ENCODE peak calls at places on chromosomes 7 and 10, in ten cellular contexts. T is mammary epithelial cell; F is spleen; A is cardiac muscle cell; E is CD4-positive, alpha-beta T cell; P is mesothelial cell of epicardium; U is WTC11; S is mucosa of descending colon; R is GM10248; M is body of pancreas. O is an unnamed sample.

GRCh38 chr10:121054876-121055275 is 203.7 kb downstream of the WDR11 start:
- DNase-seq in T (no peak), F (no peak), A (no peak), E (no peak), P (no peak), U (no peak), S (no peak), R (no peak), M (no peak), O (no peak)

GRCh38 chr10:69217119-69217754 is 2.9 kb upstream of the HKDC1 start:
- DNase-seq in T (peak), F (no peak), A (peak), E (no peak), P (no peak), U (no peak), S (no peak), R (no peak), M (no peak), O (no peak)

GRCh38 chr10:74150151-74151056 is at the start of gene AP3M1:
- DNase-seq in T (peak), F (peak), A (no peak), E (peak), P (peak), U (peak), S (peak), R (peak), M (peak), O (peak)

GRCh38 chr10:113957013-113957412 is 86.7 kb upstream of the ADRB1 start:
- DNase-seq in T (peak), F (no peak), A (peak), E (no peak), P (no peak), U (no peak), S (no peak), R (no peak), M (no peak), O (no peak)

GRCh38 chr10:102702742-102703141 is 11.5 kb downstream of the ARL3 start:
- DNase-seq in T (no peak), F (no peak), A (no peak), E (no peak), P (no peak), U (no peak), S (no peak), R (no peak), M (no peak), O (no peak)

GRCh38 chr10:71981024-71981867 is 17.1 kb downstream of the CHST3 start:
- DNase-seq in T (peak), F (peak), A (peak), E (no peak), P (no peak), U (no peak), S (no peak), R (peak), M (peak), O (no peak)

GRCh38 chr7:121498816-121499215 is 102.7 kb upstream of the FAM3C start:
- DNase-seq in T (no peak), F (no peak), A (no peak), E (no peak), P (no peak), U (no peak), S (no peak), R (no peak), M (no peak), O (no peak)

GRCh38 chr7:157829491-157829890 is 492.7 kb downstream of the DNAJB6 start:
- DNase-seq in T (no peak), F (peak), A (no peak), E (no peak), P (no peak), U (no peak), S (no peak), R (no peak), M (no peak), O (peak)

GRCh38 chr7:44796034-44796503 is 412 bp upstream of the PPIA start:
- DNase-seq in T (peak), F (no peak), A (peak), E (no peak), P (peak), U (no peak), S (no peak), R (no peak), M (no peak), O (no peak)

GRCh38 chr7:78638364-78638763 is 815.1 kb downstream of the MAGI2 start:
- DNase-seq in T (no peak), F (no peak), A (no peak), E (no peak), P (no peak), U (no peak), S (no peak), R (no peak), M (no peak), O (no peak)

GRCh38 chr7:27110977-27111752 is 8.7 kb upstream of the HOXA2 start:
- DNase-seq in T (peak), F (no peak), A (no peak), E (no peak), P (no peak), U (no peak), S (peak), R (no peak), M (no peak), O (no peak)

GRCh38 chr10:21860718-21861117 is 142.8 kb downstream of the DNAJC1 start:
- DNase-seq in T (peak), F (no peak), A (peak), E (no peak), P (no peak), U (no peak), S (no peak), R (no peak), M (no peak), O (no peak)

GRCh38 chr10:10892290-10892875 is 125.3 kb upstream of the CELF2 start:
- DNase-seq in T (no peak), F (no peak), A (no peak), E (no peak), P (no peak), U (no peak), S (no peak), R (no peak), M (no peak), O (no peak)

GRCh38 chr10:110387983-110388681 is 83.4 kb upstream of the SMNDC1 start:
- DNase-seq in T (no peak), F (no peak), A (no peak), E (no peak), P (no peak), U (no peak), S (no peak), R (peak), M (no peak), O (no peak)

GRCh38 chr7:31935671-31936070 is 134.5 kb downstream of the PDE1C start:
- DNase-seq in T (no peak), F (no peak), A (no peak), E (no peak), P (no peak), U (no peak), S (no peak), R (no peak), M (no peak), O (no peak)

GRCh38 chr10:89129850-89130396 is 77.2 kb downstream of the CH25H start:
- DNase-seq in T (peak), F (no peak), A (peak), E (no peak), P (no peak), U (no peak), S (no peak), R (no peak), M (peak), O (no peak)

GRCh38 chr7:115059312-115059711 is 137.4 kb downstream of the MDFIC start:
- DNase-seq in T (no peak), F (no peak), A (peak), E (no peak), P (no peak), U (no peak), S (no peak), R (no peak), M (no peak), O (no peak)

GRCh38 chr7:33888206-33888605 is 17.1 kb upstream of the BMPER start:
- DNase-seq in T (peak), F (no peak), A (no peak), E (no peak), P (no peak), U (peak), S (no peak), R (no peak), M (no peak), O (no peak)

GRCh38 chr7:2821161-2821841 is 22.8 kb downstream of the GNA12 start:
- DNase-seq in T (peak), F (no peak), A (peak), E (no peak), P (no peak), U (no peak), S (no peak), R (peak), M (peak), O (no peak)

GRCh38 chr7:91946549-91946948 is 5.9 kb downstream of the AKAP9 start:
- DNase-seq in T (no peak), F (no peak), A (no peak), E (no peak), P (no peak), U (no peak), S (no peak), R (no peak), M (no peak), O (no peak)

GRCh38 chr10:75263806-75264205 is 28.0 kb upstream of the COMTD1 start:
- DNase-seq in T (no peak), F (no peak), A (no peak), E (no peak), P (no peak), U (no peak), S (no peak), R (no peak), M (peak), O (no peak)

GRCh38 chr10:26697922-26698608 is 564 bp downstream of the PDSS1 start:
- DNase-seq in T (peak), F (no peak), A (no peak), E (no peak), P (no peak), U (no peak), S (no peak), R (no peak), M (no peak), O (no peak)

GRCh38 chr7:17275749-17276671 is 22.4 kb upstream of the AHR start:
- DNase-seq in T (peak), F (no peak), A (peak), E (no peak), P (no peak), U (no peak), S (no peak), R (no peak), M (no peak), O (no peak)

GRCh38 chr10:86170255-86171153 is 196.1 kb downstream of the GRID1 start:
- DNase-seq in T (no peak), F (peak), A (no peak), E (no peak), P (no peak), U (no peak), S (no peak), R (no peak), M (no peak), O (peak)

GRCh38 chr7:99975782-99976521 is at the start of gene AZGP1:
- DNase-seq in T (peak), F (no peak), A (peak), E (no peak), P (no peak), U (no peak), S (peak), R (no peak), M (peak), O (peak)

GRCh38 chr10:44926771-44927751 is 15.9 kb downstream of the TMEM72 start:
- DNase-seq in T (peak), F (peak), A (peak), E (no peak), P (no peak), U (no peak), S (no peak), R (no peak), M (peak), O (no peak)

GRCh38 chr7:50409856-50410468 is 40.2 kb downstream of the FIGNL1 start:
- DNase-seq in T (no peak), F (peak), A (no peak), E (no peak), P (no peak), U (no peak), S (no peak), R (peak), M (no peak), O (no peak)

GRCh38 chr7:20338285-20338684 is 7.6 kb downstream of the ITGB8 start:
- DNase-seq in T (no peak), F (no peak), A (no peak), E (no peak), P (no peak), U (no peak), S (no peak), R (no peak), M (no peak), O (no peak)

GRCh38 chr10:63758080-63758479 is 236.9 kb downstream of the REEP3 start:
- DNase-seq in T (no peak), F (no peak), A (peak), E (no peak), P (no peak), U (no peak), S (no peak), R (no peak), M (no peak), O (no peak)

GRCh38 chr10:71531485-71532446 is 135.0 kb downstream of the CDH23 start:
- DNase-seq in T (no peak), F (no peak), A (no peak), E (no peak), P (no peak), U (no peak), S (no peak), R (peak), M (no peak), O (no peak)

GRCh38 chr7:134527979-134528371 is 608 bp downstream of the AKR1B10 start:
- DNase-seq in T (peak), F (no peak), A (peak), E (no peak), P (no peak), U (no peak), S (no peak), R (no peak), M (peak), O (no peak)

GRCh38 chr7:30027915-30028748 is at the start of gene PLEKHA8:
- DNase-seq in T (peak), F (peak), A (peak), E (peak), P (peak), U (peak), S (peak), R (peak), M (peak), O (peak)

GRCh38 chr7:30028749-30029635 is 780 bp downstream of the PLEKHA8 start:
- DNase-seq in T (peak), F (no peak), A (peak), E (peak), P (peak), U (peak), S (no peak), R (peak), M (no peak), O (no peak)

GRCh38 chr7:30027065-30027456 is 559 bp upstream of the FKBP14 start:
- DNase-seq in T (peak), F (no peak), A (peak), E (peak), P (no peak), U (no peak), S (no peak), R (peak), M (peak), O (no peak)

GRCh38 chr7:30023524-30023923 is 3.0 kb downstream of the FKBP14 start:
- DNase-seq in T (no peak), F (no peak), A (no peak), E (no peak), P (no peak), U (no peak), S (no peak), R (no peak), M (no peak), O (no peak)

GRCh38 chr7:30026229-30027064 is at the start of gene FKBP14:
- DNase-seq in T (peak), F (peak), A (peak), E (peak), P (peak), U (peak), S (peak), R (peak), M (peak), O (peak)
- TF ChIP-seq CTCF in T (no peak), F (no peak), A (no peak), E (no peak), P (no peak), U (no peak), S (no peak), R (no peak), M (no peak), O (no peak)

DNA sequence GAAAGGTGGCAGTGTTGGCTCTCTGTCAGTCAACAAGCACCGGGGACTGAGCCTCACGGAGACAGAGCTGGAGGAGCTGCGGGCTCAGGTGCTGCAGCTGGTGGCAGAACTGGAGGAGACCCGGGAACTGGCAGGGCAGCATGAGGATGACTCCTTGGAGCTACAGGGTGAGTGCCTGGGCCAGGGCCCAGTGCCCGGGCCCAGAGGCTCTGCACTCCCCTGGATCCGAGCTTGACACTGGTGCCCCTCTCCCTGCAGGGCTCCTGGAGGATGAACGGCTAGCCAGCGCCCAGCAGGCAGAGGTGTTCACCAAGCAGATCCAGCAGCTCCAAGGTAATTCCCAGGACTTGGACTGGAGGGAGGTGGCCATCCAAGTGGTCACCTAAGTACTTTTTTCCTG is 2.7 kb downstream of the CCDC136 start:
- DNase-seq in T (no peak), F (no peak), A (no peak), E (no peak), P (no peak), U (no peak), S (no peak), R (no peak), M (no peak), O (no peak)
- TF ChIP-seq CTCF in T (no peak), F (no peak), A (no peak), E (no peak), P (no peak), U (no peak), S (no peak), R (no peak), M (no peak), O (no peak)

GRCh38 chr10:92573091-92573797 is 649 bp downstream of the IDE start:
- DNase-seq in T (peak), F (peak), A (peak), E (peak), P (peak), U (no peak), S (peak), R (peak), M (peak), O (no peak)

GRCh38 chr10:92572362-92573090 is 1.4 kb downstream of the IDE start:
- DNase-seq in T (peak), F (no peak), A (no peak), E (no peak), P (no peak), U (no peak), S (no peak), R (no peak), M (no peak), O (no peak)

GRCh38 chr10:92573798-92574544 is at the start of gene IDE:
- DNase-seq in T (peak), F (peak), A (peak), E (peak), P (peak), U (peak), S (peak), R (peak), M (peak), O (peak)

GRCh38 chr10:92575961-92576360 is 2.1 kb upstream of the IDE start:
- DNase-seq in T (peak), F (no peak), A (peak), E (no peak), P (no peak), U (no peak), S (no peak), R (no peak), M (no peak), O (no peak)

GRCh38 chr10:92574545-92575377 is 868 bp upstream of the IDE start:
- DNase-seq in T (peak), F (no peak), A (no peak), E (no peak), P (no peak), U (no peak), S (no peak), R (peak), M (no peak), O (no peak)
- TF ChIP-seq CTCF in T (peak), F (no peak), A (no peak), E (peak), P (peak), U (peak), S (no peak), R (peak), M (peak), O (peak)

GRCh38 chr7:66363655-66364054 is 158.5 kb downstream of the TPST1 start:
- DNase-seq in T (no peak), F (no peak), A (no peak), E (no peak), P (no peak), U (no peak), S (no peak), R (no peak), M (no peak), O (no peak)

GRCh38 chr7:66362136-66362535 is 157.0 kb downstream of the TPST1 start:
- DNase-seq in T (no peak), F (peak), A (no peak), E (no peak), P (no peak), U (no peak), S (no peak), R (no peak), M (no peak), O (no peak)

GRCh38 chr7:66356277-66356721 is 151.2 kb downstream of the TPST1 start:
- DNase-seq in T (peak), F (no peak), A (peak), E (no peak), P (no peak), U (no peak), S (peak), R (no peak), M (no peak), O (no peak)

GRCh38 chr7:66357062-66357461 is 151.9 kb downstream of the TPST1 start:
- DNase-seq in T (no peak), F (no peak), A (no peak), E (no peak), P (no peak), U (no peak), S (no peak), R (no peak), M (no peak), O (no peak)

DNA sequence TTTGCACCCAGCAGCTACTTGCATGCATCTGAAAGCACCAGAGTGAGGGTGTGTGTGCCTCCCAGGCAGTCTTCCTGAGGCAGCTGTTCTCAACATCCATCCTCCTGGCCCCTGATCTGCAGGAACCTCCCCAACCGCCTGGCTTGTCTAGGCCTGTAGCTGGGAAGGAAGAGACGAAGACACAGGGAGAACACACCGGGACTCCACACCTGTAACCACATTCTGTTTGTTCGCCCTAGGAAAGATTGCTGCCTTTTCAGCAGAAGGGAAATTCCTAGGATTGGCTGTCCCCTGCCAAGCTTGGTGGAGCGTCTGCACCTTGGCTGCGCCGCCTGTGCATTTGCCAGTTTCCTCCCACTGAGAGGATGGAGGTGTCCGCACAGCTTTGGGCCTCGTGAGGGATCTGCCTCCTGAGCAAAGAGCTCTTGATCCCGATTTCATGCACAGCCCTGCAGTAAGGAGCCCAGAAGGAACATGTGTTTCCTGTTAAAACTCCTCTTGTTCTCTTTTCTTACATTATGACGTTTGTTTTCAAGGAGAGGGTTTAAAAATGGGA is 154.6 kb downstream of the TPST1 start:
- DNase-seq in T (peak), F (peak), A (peak), E (no peak), P (no peak), U (no peak), S (no peak), R (no peak), M (no peak), O (no peak)
- TF ChIP-seq CTCF in T (no peak), F (no peak), A (no peak), E (no peak), P (no peak), U (no peak), S (no peak), R (no peak), M (no peak), O (no peak)